ENCODE peak calls at places on chromosomes 3 and 15, in nine cellular contexts. B is Peyer's patch, H is psoas muscle, M is adipocyte, Y is cardiac muscle cell, A is adrenal gland, Q is MM.1S, Z is heart right ventricle, E is right lobe of liver. D is an unnamed sample.

GRCh38 chr3:113287111-113287817 is 75.9 kb downstream of the BOC start:
- DNase-seq in B (no peak), H (no peak), M (peak; percentile 82), Y (no peak), A (peak; percentile 42), Q (no peak), Z (no peak), E (no peak), D (no peak)

GRCh38 chr3:141915016-141915415 is 38.6 kb downstream of the ATP1B3 start:
- DNase-seq in B (no peak), H (no peak), M (peak; percentile 20), Y (no peak), A (no peak), Q (no peak), Z (no peak), E (no peak), D (no peak)

GRCh38 chr15:68112711-68113110 is 58.6 kb downstream of the PIAS1 start:
- DNase-seq in B (no peak), H (no peak), M (no peak), Y (no peak), A (no peak), Q (no peak), Z (no peak), E (no peak), D (no peak)

GRCh38 chr3:149296972-149297371 is 36.5 kb downstream of the TM4SF18 start:
- DNase-seq in B (no peak), H (no peak), M (no peak), Y (no peak), A (no peak), Q (no peak), Z (no peak), E (no peak), D (no peak)

GRCh38 chr3:173090492-173090891 is 50.5 kb downstream of the SPATA16 start:
- DNase-seq in B (no peak), H (no peak), M (no peak), Y (peak; percentile 26), A (no peak), Q (no peak), Z (no peak), E (no peak), D (no peak)

GRCh38 chr15:72916939-72917338 is 133.4 kb upstream of the ADPGK start:
- DNase-seq in B (no peak), H (no peak), M (no peak), Y (no peak), A (no peak), Q (no peak), Z (no peak), E (no peak), D (no peak)

GRCh38 chr15:33581032-33581431 is 270.3 kb downstream of the RYR3 start:
- DNase-seq in B (no peak), H (no peak), M (peak; percentile 36), Y (peak; percentile 7), A (peak; percentile 71), Q (no peak), Z (no peak), E (no peak), D (no peak)

GRCh38 chr15:38076806-38077205 is 142.4 kb downstream of the TMCO5A start:
- DNase-seq in B (no peak), H (peak; percentile 77), M (no peak), Y (no peak), A (no peak), Q (no peak), Z (no peak), E (no peak), D (no peak)

GRCh38 chr3:140145501-140145900 is 210.5 kb downstream of the CLSTN2 start:
- DNase-seq in B (no peak), H (no peak), M (no peak), Y (no peak), A (no peak), Q (no peak), Z (no peak), E (no peak), D (no peak)

GRCh38 chr3:54891540-54891897 is 36.3 kb downstream of the LRTM1 start:
- DNase-seq in B (peak; percentile 71), H (peak; percentile 91), M (peak; percentile 99), Y (peak; percentile 46), A (peak; percentile 91), Q (no peak), Z (peak; percentile 83), E (peak; percentile 24), D (peak; percentile 64)

GRCh38 chr15:78634251-78635145 is 6.5 kb downstream of the CHRNB4 start:
- DNase-seq in B (no peak), H (no peak), M (no peak), Y (no peak), A (no peak), Q (no peak), Z (no peak), E (no peak), D (peak; percentile 11)

GRCh38 chr3:126418256-126418530 is 23.5 kb downstream of the CFAP100 start:
- DNase-seq in B (no peak), H (no peak), M (no peak), Y (no peak), A (no peak), Q (no peak), Z (no peak), E (no peak), D (no peak)
- H3K36me3 ChIP-seq in B (no peaks in the 10 kb centered on the region), H (no peaks in the 10 kb centered on the region), M (no peaks in the 10 kb centered on the region), Y (no peaks in the 10 kb centered on the region), A (no peaks in the 10 kb centered on the region), Q (no peaks in the 10 kb centered on the region), Z (no peaks in the 10 kb centered on the region), E (no peaks in the 10 kb centered on the region), D (no peaks in the 10 kb centered on the region)

GRCh38 chr3:9746330-9746729 is 3.4 kb upstream of the OGG1 start:
- DNase-seq in B (no peak), H (no peak), M (peak; percentile 44), Y (no peak), A (no peak), Q (no peak), Z (no peak), E (no peak), D (no peak)

GRCh38 chr3:9745521-9745920 is 4.2 kb upstream of the OGG1 start:
- DNase-seq in B (no peak), H (no peak), M (no peak), Y (no peak), A (no peak), Q (no peak), Z (no peak), E (no peak), D (no peak)

GRCh38 chr3:9743548-9743947 is 6.2 kb upstream of the OGG1 start:
- DNase-seq in B (no peak), H (no peak), M (no peak), Y (no peak), A (no peak), Q (no peak), Z (no peak), E (no peak), D (no peak)

GRCh38 chr3:9742560-9742959 is 7.2 kb upstream of the OGG1 start:
- DNase-seq in B (no peak), H (no peak), M (no peak), Y (no peak), A (no peak), Q (no peak), Z (no peak), E (no peak), D (no peak)

DNA sequence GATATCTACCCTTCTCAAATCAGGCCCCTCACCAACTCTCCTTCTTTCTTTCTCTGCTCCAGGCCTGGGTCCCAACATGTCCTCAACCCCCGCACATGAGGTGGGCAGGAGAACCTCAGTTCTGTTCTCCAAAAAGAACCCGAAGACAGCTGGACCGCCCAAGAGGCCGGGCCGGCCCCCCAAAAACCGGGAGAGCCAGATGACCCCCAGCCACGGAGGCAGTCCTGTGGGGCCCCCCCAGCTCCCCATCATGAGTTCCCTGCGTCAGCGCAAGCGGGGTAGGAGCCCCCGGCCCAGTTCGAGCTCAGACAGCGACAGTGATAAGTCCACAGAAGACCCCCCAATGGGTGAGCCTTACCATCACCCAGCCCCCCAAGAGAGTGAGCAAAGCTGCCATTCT is 5.6 kb upstream of the OGG1 start:
- DNase-seq in B (no peak), H (no peak), M (no peak), Y (no peak), A (no peak), Q (no peak), Z (no peak), E (no peak), D (no peak)
- H3K36me3 ChIP-seq in B (no peaks in the 10 kb centered on the region), H (peaks cover 95% of the 10 kb centered on the region), M (peaks cover 92% of the 10 kb centered on the region), Y (peaks cover 71% of the 10 kb centered on the region), A (peaks cover 89% of the 10 kb centered on the region), Q (peaks cover 6% of the 10 kb centered on the region), Z (peaks cover 19% of the 10 kb centered on the region), E (peaks cover 83% of the 10 kb centered on the region), D (peaks cover 95% of the 10 kb centered on the region)

DNA sequence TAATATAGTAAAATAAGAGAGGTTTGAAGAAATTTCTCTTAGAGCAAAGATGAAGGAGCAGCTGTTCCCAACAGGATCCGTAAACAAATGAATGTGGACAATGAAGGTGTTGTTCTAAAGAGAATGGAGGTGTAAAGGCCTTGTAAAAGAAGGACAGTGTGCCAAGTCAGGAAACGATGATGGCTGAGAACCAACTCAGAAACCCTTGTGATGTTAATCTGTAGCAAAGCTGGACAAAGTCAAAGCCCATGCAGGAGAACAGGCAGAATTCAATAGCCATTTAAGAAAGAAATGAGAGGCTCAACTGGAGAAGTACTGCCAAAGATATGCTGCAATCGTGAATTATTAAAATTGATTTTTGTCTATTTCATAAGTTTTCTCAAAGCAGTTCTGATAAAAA is 192.2 kb downstream of the MBNL1 start:
- DNase-seq in B (no peak), H (no peak), M (no peak), Y (no peak), A (no peak), Q (no peak), Z (no peak), E (no peak), D (no peak)
- H3K36me3 ChIP-seq in B (no peaks in the 10 kb centered on the region), H (peaks cover 95% of the 10 kb centered on the region), M (peaks cover 73% of the 10 kb centered on the region), Y (peaks cover 33% of the 10 kb centered on the region), A (peaks cover 25% of the 10 kb centered on the region), Q (peaks cover 5% of the 10 kb centered on the region), Z (no peaks in the 10 kb centered on the region), E (peaks cover 31% of the 10 kb centered on the region), D (peaks cover 78% of the 10 kb centered on the region)

GRCh38 chr3:71127052-71127451 is 456.5 kb downstream of the FOXP1 start:
- DNase-seq in B (no peak), H (no peak), M (no peak), Y (no peak), A (no peak), Q (no peak), Z (no peak), E (no peak), D (no peak)

GRCh38 chr3:71130516-71131384 is 452.8 kb downstream of the FOXP1 start:
- DNase-seq in B (peak; percentile 56), H (no peak), M (peak; percentile 78), Y (peak; percentile 51), A (peak; percentile 63), Q (peak; percentile 79), Z (peak; percentile 66), E (peak; percentile 60), D (peak; percentile 71)

GRCh38 chr3:71127463-71128243 is 455.9 kb downstream of the FOXP1 start:
- DNase-seq in B (no peak), H (no peak), M (peak; percentile 71), Y (peak; percentile 61), A (no peak), Q (no peak), Z (no peak), E (no peak), D (no peak)

GRCh38 chr3:71129611-71130515 is 453.7 kb downstream of the FOXP1 start:
- DNase-seq in B (no peak), H (no peak), M (peak; percentile 83), Y (no peak), A (no peak), Q (peak; percentile 19), Z (no peak), E (no peak), D (no peak)

DNA sequence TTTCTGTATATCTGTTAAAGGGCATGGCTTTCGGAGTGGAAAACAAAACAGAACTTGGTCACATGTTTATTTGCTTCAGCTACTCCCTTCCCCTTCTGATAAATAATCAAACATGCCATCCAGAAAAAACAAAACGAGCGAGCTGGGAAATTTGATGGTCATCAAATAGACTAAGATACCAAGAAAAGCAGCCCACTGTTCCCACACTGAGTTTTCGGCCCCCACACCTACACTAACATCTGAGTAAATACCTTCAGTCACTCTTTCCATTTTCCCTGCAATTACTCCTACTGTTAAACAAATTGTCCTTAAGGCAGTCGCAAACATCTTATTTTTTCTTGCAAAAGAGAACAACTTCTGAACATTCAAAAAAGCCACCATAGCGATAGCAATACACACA is 454.6 kb downstream of the FOXP1 start:
- DNase-seq in B (no peak), H (no peak), M (peak; percentile 53), Y (no peak), A (no peak), Q (no peak), Z (no peak), E (no peak), D (no peak)
- H3K36me3 ChIP-seq in B (no peaks in the 10 kb centered on the region), H (no peaks in the 10 kb centered on the region), M (no peaks in the 10 kb centered on the region), Y (no peaks in the 10 kb centered on the region), A (no peaks in the 10 kb centered on the region), Q (no peaks in the 10 kb centered on the region), Z (no peaks in the 10 kb centered on the region), E (no peaks in the 10 kb centered on the region), D (no peaks in the 10 kb centered on the region)

D was measured in stomach.